ENCODE peak calls at places on chromosomes 3 and 15, in ten cellular contexts. O is GM04503; L is HTR-8/SVneo; Y is kidney glomerular epithelial cell; S is astrocyte of the spinal cord; N is substantia nigra; F is activated CD8-positive, alpha-beta memory T cell treated with anti-CD3 and anti-CD28 coated beads for 24 hours; U is DMS79; E is effector CD4-positive, alpha-beta T cell; A is AG08396. X is an unnamed sample.
A peak's percentile ranks its signal among the peaks of the same experiment; 100 is the strongest.

GRCh38 chr3:107959767-107960166 is 131.1 kb downstream of the CD47 start:
- DNase-seq in S (no peak), A (no peak), N (no peak), O (no peak), U (no peak), L (no peak), Y (peak; percentile 30), F (no peak), E (no peak), X (peak; percentile 17)

GRCh38 chr15:48679952-48680351 is 34.4 kb upstream of the FBN1 start:
- DNase-seq in F (no peak), U (no peak), S (no peak), E (no peak), A (no peak), N (no peak), Y (no peak), O (no peak), L (no peak), X (no peak)

GRCh38 chr3:63400259-63400860 is 122.3 kb downstream of the SYNPR start:
- DNase-seq in S (peak; percentile 13), F (no peak), Y (no peak), A (no peak), O (no peak), E (no peak), N (no peak), L (no peak), U (no peak), X (peak; percentile 30)

GRCh38 chr3:178084938-178085816 is 451.1 kb upstream of the KCNMB2 start:
- DNase-seq in S (peak; percentile 94), L (no peak), E (peak; percentile 5), U (peak; percentile 87), N (no peak), A (peak; percentile 79), F (no peak), Y (peak; percentile 43), O (no peak), X (peak; percentile 64)

GRCh38 chr3:131856171-131856570 is 178.6 kb downstream of the CPNE4 start:
- DNase-seq in F (no peak), S (no peak), L (no peak), Y (no peak), O (no peak), E (no peak), U (no peak), A (no peak), N (no peak), X (no peak)

GRCh38 chr15:57213783-57214366 is 162.4 kb upstream of the CGNL1 start:
- DNase-seq in E (no peak), Y (peak; percentile 78), U (peak; percentile 18), L (peak; percentile 8), A (no peak), N (no peak), O (no peak), S (peak; percentile 67), F (no peak), X (peak; percentile 61)

GRCh38 chr3:196120291-196120951 is 38.5 kb upstream of the TFRC start:
- DNase-seq in S (no peak), E (no peak), Y (no peak), U (no peak), N (no peak), O (no peak), F (no peak), L (no peak), A (no peak), X (no peak)

GRCh38 chr3:123321806-123322205 is 120.1 kb downstream of the SEC22A start:
- DNase-seq in Y (no peak), U (no peak), A (no peak), L (no peak), O (no peak), S (no peak), E (no peak), N (no peak), F (no peak), X (no peak)

GRCh38 chr3:31957106-31957505 is 24.0 kb downstream of the OSBPL10 start:
- DNase-seq in Y (peak; percentile 50), F (no peak), O (no peak), A (no peak), S (peak; percentile 43), L (no peak), N (no peak), E (no peak), U (no peak), X (no peak)

GRCh38 chr3:129535075-129535474 is 6.6 kb downstream of the RHO start:
- DNase-seq in L (no peak), E (no peak), Y (no peak), N (no peak), U (no peak), F (no peak), S (no peak), A (no peak), O (no peak), X (no peak)

GRCh38 chr15:70474682-70475438 is 288.5 kb downstream of the UACA start:
- DNase-seq in E (no peak), F (no peak), N (no peak), A (peak; percentile 91), L (peak; percentile 80), U (peak; percentile 69), O (peak; percentile 100), Y (peak; percentile 65), S (peak; percentile 99), X (peak; percentile 83)

GRCh38 chr3:186220365-186220764 is 111.5 kb upstream of the ETV5 start:
- DNase-seq in U (no peak), S (no peak), F (no peak), N (no peak), L (no peak), A (no peak), O (no peak), Y (no peak), E (no peak), X (no peak)

GRCh38 chr15:64112077-64112772 is 16.4 kb downstream of the SNX1 start:
- DNase-seq in S (no peak), Y (no peak), L (no peak), U (no peak), F (no peak), O (no peak), A (no peak), E (no peak), N (no peak), X (no peak)

GRCh38 chr3:152381881-152382295 is 113.2 kb downstream of the MBNL1 start:
- DNase-seq in O (no peak), S (no peak), N (no peak), L (no peak), A (no peak), E (no peak), Y (no peak), U (no peak), F (no peak), X (no peak)

GRCh38 chr3:160830792-160831191 is 74.8 kb downstream of the PPM1L start:
- DNase-seq in L (no peak), O (no peak), U (no peak), F (no peak), E (no peak), Y (no peak), A (no peak), N (no peak), S (no peak), X (no peak)

GRCh38 chr3:53486961-53487654 is 7.3 kb upstream of the CACNA1D start:
- DNase-seq in U (no peak), O (no peak), Y (no peak), N (no peak), S (no peak), L (no peak), F (no peak), A (no peak), E (no peak), X (no peak)

GRCh38 chr3:184953396-184953795 is 141.4 kb downstream of the VPS8 start:
- DNase-seq in L (no peak), F (no peak), A (no peak), O (no peak), S (no peak), U (no peak), E (no peak), N (no peak), Y (no peak), X (no peak)

GRCh38 chr15:101570238-101570637 is 80.7 kb upstream of the PCSK6 start:
- DNase-seq in L (no peak), F (no peak), U (no peak), E (no peak), S (no peak), O (no peak), Y (no peak), A (no peak), N (no peak), X (peak; percentile 42)

GRCh38 chr15:49823987-49824538 is 203.2 kb downstream of the DTWD1 start:
- DNase-seq in N (no peak), L (no peak), F (no peak), S (no peak), Y (no peak), U (no peak), O (no peak), E (no peak), A (no peak), X (no peak)

X was measured in HCEC 1CT.